ENCODE peak calls at places on chromosomes 7 and 10, in six cellular contexts. H is fibroblast of gingiva, I is epithelial cell of esophagus, F is A673, Q is NCI-H187, J is Right ventricle myocardium superior. X is an unnamed sample.

GRCh38 chr10:14200645-14201534 is 129.8 kb downstream of the FRMD4A start:
- DNase-seq in H (no peak), I (no peak), F (peak), Q (no peak), J (no peak), X (no peak)

GRCh38 chr10:30294506-30295280 is 54.4 kb downstream of the MTPAP start:
- DNase-seq in H (no peak), I (peak), F (peak), Q (no peak), J (no peak), X (no peak)

GRCh38 chr7:138970979-138971378 is 10.2 kb downstream of the KIAA1549 start:
- DNase-seq in H (no peak), I (no peak), F (no peak), Q (no peak), J (no peak), X (no peak)

GRCh38 chr7:2613926-2614613 is 17.7 kb upstream of the TTYH3 start:
- DNase-seq in H (peak), I (no peak), F (peak), Q (no peak), J (peak), X (no peak)

GRCh38 chr7:132161231-132161915 is 414.9 kb downstream of the PLXNA4 start:
- DNase-seq in H (no peak), I (no peak), F (no peak), Q (no peak), J (peak), X (no peak)

GRCh38 chr7:37920619-37921339 is at the start of gene EPDR1:
- DNase-seq in H (peak), I (peak), F (peak), Q (no peak), J (peak), X (peak)

GRCh38 chr10:50431118-50431517 is 179.8 kb upstream of the ASAH2 start:
- DNase-seq in H (peak), I (peak), F (peak), Q (no peak), J (no peak), X (peak)

GRCh38 chr7:24401628-24402593 is 117.9 kb downstream of the NPY start:
- DNase-seq in H (peak), I (peak), F (peak), Q (no peak), J (no peak), X (peak)

GRCh38 chr7:108515636-108516035 is 10.3 kb downstream of the PNPLA8 start:
- DNase-seq in H (no peak), I (no peak), F (peak), Q (no peak), J (no peak), X (no peak)